ENCODE peak calls at places on chromosomes 6 and 20, in seven cellular contexts. X is small intestine; Y is NCI-H2081; R is activated CD4-positive, alpha-beta T cell treated with anti-CD3 and anti-CD28 coated beads, Interleukin-2, amount 50 U/mL, for 24 hours; K is fibroblast of mammary gland; O is iPS DF 6.9; N is HuH-7.5. H is an unnamed sample.

GRCh38 chr6:149723771-149724417 is 6.0 kb upstream of the LATS1 start:
- DNase-seq in Y (peak; percentile 24), X (peak; percentile 86), N (no peak), R (peak; percentile 32), O (no peak), K (peak; percentile 90), H (peak; percentile 83)

GRCh38 chr6:112061605-112062004 is 7.7 kb downstream of the CCN6 start:
- DNase-seq in K (peak; percentile 65), X (no peak), N (no peak), O (no peak), Y (no peak), R (no peak), H (no peak)

GRCh38 chr6:20202070-20202658 is 10.1 kb downstream of the MBOAT1 start:
- DNase-seq in K (peak; percentile 51), Y (no peak), R (no peak), X (peak; percentile 71), O (no peak), N (no peak), H (peak; percentile 39)

GRCh38 chr6:13811627-13812358 is 2.6 kb downstream of the MCUR1 start:
- DNase-seq in K (no peak), O (no peak), N (no peak), R (no peak), Y (no peak), X (peak; percentile 72), H (peak; percentile 12)

GRCh38 chr6:21048047-21048446 is 513.8 kb downstream of the CDKAL1 start:
- DNase-seq in R (no peak), N (no peak), K (no peak), O (no peak), X (no peak), Y (no peak), H (no peak)

GRCh38 chr6:43196337-43196736 is 14.3 kb downstream of the CUL9 start:
- DNase-seq in K (no peak), O (no peak), Y (no peak), X (no peak), N (no peak), R (no peak), H (no peak)

GRCh38 chr6:46011241-46012085 is 4.2 kb downstream of the CLIC5 start:
- DNase-seq in N (no peak), Y (no peak), K (no peak), R (peak; percentile 51), O (no peak), X (peak; percentile 90), H (peak; percentile 69)

GRCh38 chr6:17226766-17227338 is 54.3 kb upstream of the RBM24 start:
- DNase-seq in N (no peak), O (no peak), X (no peak), Y (no peak), R (no peak), K (peak; percentile 2), H (no peak)

GRCh38 chr20:38345643-38346042 is 639 bp upstream of the LBP start:
- DNase-seq in O (no peak), K (no peak), R (no peak), N (no peak), X (no peak), Y (no peak), H (no peak)

GRCh38 chr20:53309515-53309914 is 284.1 kb downstream of the ZNF217 start:
- DNase-seq in Y (no peak), K (no peak), O (no peak), X (no peak), N (no peak), R (no peak), H (no peak)

GRCh38 chr6:135995160-135995898 is 143.8 kb downstream of the PDE7B start:
- DNase-seq in R (no peak), N (no peak), O (no peak), K (peak; percentile 95), Y (no peak), X (no peak), H (no peak)

GRCh38 chr20:1324598-1325172 is 4.3 kb downstream of the SDCBP2 start:
- DNase-seq in Y (no peak), N (no peak), X (no peak), K (peak; percentile 91), R (no peak), O (no peak), H (no peak)

GRCh38 chr6:127319686-127320085 is 23.7 kb downstream of the ECHDC1 start:
- DNase-seq in O (no peak), Y (no peak), X (no peak), N (no peak), R (no peak), K (no peak), H (no peak)

GRCh38 chr6:29723666-29724588 is 693 bp downstream of the HLA-F start:
- DNase-seq in X (peak; percentile 37), R (peak; percentile 74), K (no peak), Y (no peak), N (no peak), O (no peak), H (peak; percentile 16)

GRCh38 chr20:53914091-53914860 is 156.1 kb downstream of the BCAS1 start:
- DNase-seq in O (no peak), K (no peak), R (no peak), N (no peak), Y (no peak), X (peak; percentile 23), H (no peak)

GRCh38 chr20:57605045-57605444 is 15.2 kb downstream of the ZBP1 start:
- DNase-seq in Y (no peak), K (no peak), O (no peak), N (no peak), R (no peak), X (peak; percentile 92), H (no peak)

GRCh38 chr6:76451926-76452709 is 379.7 kb upstream of the IMPG1 start:
- DNase-seq in X (no peak), O (no peak), K (no peak), Y (no peak), N (no peak), R (no peak), H (no peak)

GRCh38 chr6:126372626-126373025 is 32.7 kb downstream of the CENPW start:
- DNase-seq in R (no peak), Y (no peak), O (no peak), X (no peak), N (no peak), K (no peak), H (no peak)

GRCh38 chr20:36482044-36482473 is 59.3 kb upstream of the MYL9 start:
- DNase-seq in K (no peak), R (no peak), Y (peak; percentile 88), O (no peak), N (no peak), X (no peak), H (no peak)

GRCh38 chr6:52352239-52353008 is 9.5 kb upstream of the PAQR8 start:
- DNase-seq in K (peak; percentile 98), X (peak; percentile 74), N (no peak), Y (peak; percentile 63), R (no peak), O (no peak), H (peak; percentile 80)

GRCh38 chr6:137910424-137910834 is 43.4 kb downstream of the TNFAIP3 start:
- DNase-seq in R (no peak), X (no peak), O (no peak), K (peak; percentile 53), Y (no peak), N (no peak), H (no peak)

GRCh38 chr6:164303092-164304007 is 888.8 kb downstream of the QKI start:
- DNase-seq in Y (no peak), K (peak; percentile 99), O (no peak), X (no peak), N (no peak), R (no peak), H (no peak)

GRCh38 chr6:157977176-157977804 is 4.4 kb upstream of the SYNJ2 start:
- DNase-seq in K (no peak), X (no peak), N (no peak), Y (no peak), R (no peak), O (no peak), H (no peak)

GRCh38 chr20:53890434-53891305 is 179.7 kb downstream of the BCAS1 start:
- DNase-seq in Y (no peak), R (no peak), O (no peak), N (no peak), X (no peak), K (peak; percentile 64), H (no peak)

GRCh38 chr6:72552938-72553337 is 68.9 kb upstream of the KCNQ5 start:
- DNase-seq in O (no peak), R (no peak), N (no peak), X (no peak), K (peak; percentile 24), Y (peak; percentile 20), H (no peak)

GRCh38 chr20:50221501-50222323 is 31.1 kb downstream of the CEBPB start:
- DNase-seq in N (no peak), X (no peak), O (no peak), K (peak; percentile 58), R (no peak), Y (no peak), H (no peak)

GRCh38 chr20:38737887-38738286 is 10.4 kb upstream of the ACTR5 start:
- DNase-seq in K (no peak), Y (no peak), O (no peak), N (no peak), X (no peak), R (no peak), H (no peak)

GRCh38 chr6:127031511-127031910 is 87.0 kb upstream of the RSPO3 start:
- DNase-seq in K (peak; percentile 23), O (no peak), X (no peak), Y (peak; percentile 36), R (no peak), N (no peak), H (no peak)